ENCODE peak calls at places on chromosomes 3 and 15, in ten cellular contexts. T, Z, Q, O, B, H, U, S, N and L are unnamed samples.

GRCh38 chr3:44989636-44990373 is 13.8 kb downstream of the EXOSC7 start:
- DNase-seq in T (no peak), Z (no peak), Q (no peak), O (no peak), B (no peak), H (no peak), U (no peak), S (no peak), N (no peak), L (no peak)

GRCh38 chr3:22039156-22039555 is 288.1 kb upstream of the ZNF385D start:
- DNase-seq in T (no peak), Z (no peak), Q (no peak), O (no peak), B (no peak), H (no peak), U (no peak), S (no peak), N (no peak), L (no peak)

GRCh38 chr15:71103102-71103676 is 12.1 kb upstream of the THSD4 start:
- DNase-seq in T (peak; percentile 30), Z (no peak), Q (peak; percentile 34), O (no peak), B (no peak), H (no peak), U (peak; percentile 74), S (peak; percentile 18), N (peak; percentile 38), L (peak; percentile 44)

GRCh38 chr15:61499371-61499770 is 270.3 kb upstream of the RORA start:
- DNase-seq in T (no peak), Z (no peak), Q (no peak), O (no peak), B (peak; percentile 5), H (no peak), U (no peak), S (no peak), N (no peak), L (peak; percentile 15)

GRCh38 chr15:87604857-87605446 is 651.6 kb downstream of the NTRK3 start:
- DNase-seq in T (no peak), Z (no peak), Q (peak; percentile 54), O (peak; percentile 21), B (no peak), H (no peak), U (peak; percentile 42), S (no peak), N (no peak), L (no peak)

GRCh38 chr3:48434591-48435222 is 4.8 kb upstream of the PLXNB1 start:
- DNase-seq in T (no peak), Z (peak; percentile 66), Q (no peak), O (no peak), B (no peak), H (peak; percentile 77), U (no peak), S (no peak), N (no peak), L (peak; percentile 39)

GRCh38 chr3:162960269-162960668 is 1463.7 kb downstream of the OTOL1 start:
- DNase-seq in T (no peak), Z (no peak), Q (no peak), O (no peak), B (no peak), H (no peak), U (no peak), S (no peak), N (no peak), L (no peak)

GRCh38 chr3:21944251-21944650 is 193.2 kb upstream of the ZNF385D start:
- DNase-seq in T (no peak), Z (no peak), Q (no peak), O (no peak), B (peak; percentile 40), H (no peak), U (peak; percentile 28), S (no peak), N (no peak), L (no peak)

GRCh38 chr3:64801856-64802255 is 114.1 kb upstream of the ADAMTS9 start:
- DNase-seq in T (no peak), Z (no peak), Q (no peak), O (no peak), B (no peak), H (no peak), U (no peak), S (no peak), N (peak; percentile 7), L (no peak)

GRCh38 chr3:141950572-141951493 is 74.4 kb downstream of the ATP1B3 start:
- DNase-seq in T (no peak), Z (no peak), Q (no peak), O (no peak), B (no peak), H (peak; percentile 19), U (no peak), S (no peak), N (no peak), L (no peak)

GRCh38 chr3:165346503-165346902 is 150.3 kb upstream of the SLITRK3 start:
- DNase-seq in T (no peak), Z (no peak), Q (no peak), O (no peak), B (no peak), H (no peak), U (no peak), S (no peak), N (no peak), L (no peak)

GRCh38 chr3:148711981-148712666 is 14.4 kb downstream of the AGTR1 start:
- DNase-seq in T (no peak), Z (no peak), Q (no peak), O (no peak), B (peak; percentile 21), H (no peak), U (peak; percentile 3), S (no peak), N (no peak), L (no peak)

GRCh38 chr3:72142028-72142427 is 357.1 kb upstream of the PROK2 start:
- DNase-seq in T (no peak), Z (no peak), Q (no peak), O (no peak), B (no peak), H (no peak), U (no peak), S (no peak), N (no peak), L (no peak)

GRCh38 chr15:83200162-83200561 is 7.5 kb downstream of the HDGFL3 start:
- DNase-seq in T (no peak), Z (no peak), Q (no peak), O (no peak), B (peak; percentile 80), H (no peak), U (peak; percentile 39), S (no peak), N (no peak), L (no peak)

GRCh38 chr15:31489281-31489680 is 162.6 kb downstream of the KLF13 start:
- DNase-seq in T (no peak), Z (peak; percentile 41), Q (no peak), O (no peak), B (no peak), H (no peak), U (no peak), S (no peak), N (no peak), L (no peak)

GRCh38 chr15:31488437-31489204 is 162.0 kb downstream of the KLF13 start:
- DNase-seq in T (peak; percentile 72), Z (peak; percentile 75), Q (peak; percentile 87), O (peak; percentile 97), B (peak; percentile 81), H (peak; percentile 82), U (peak; percentile 94), S (peak; percentile 60), N (peak; percentile 81), L (peak; percentile 59)

GRCh38 chr15:31487811-31488436 is 161.3 kb downstream of the KLF13 start:
- DNase-seq in T (no peak), Z (peak; percentile 57), Q (no peak), O (no peak), B (peak; percentile 6), H (no peak), U (peak; percentile 18), S (peak; percentile 40), N (no peak), L (no peak)

GRCh38 chr15:31486906-31487695 is 160.5 kb downstream of the KLF13 start:
- DNase-seq in T (no peak), Z (peak; percentile 60), Q (no peak), O (no peak), B (no peak), H (no peak), U (no peak), S (no peak), N (no peak), L (no peak)

GRCh38 chr15:31489801-31490646 is 163.4 kb downstream of the KLF13 start:
- DNase-seq in T (no peak), Z (peak; percentile 67), Q (peak; percentile 77), O (peak; percentile 87), B (peak; percentile 34), H (peak; percentile 81), U (peak; percentile 74), S (peak; percentile 45), N (peak; percentile 40), L (peak; percentile 28)
- TF ChIP-seq CTCF in T (peak; percentile 85), Z (peak; percentile 91), Q (peak; percentile 85), O (peak; percentile 82), B (peak; percentile 93), H (peak; percentile 87), U (peak; percentile 93), S (peak; percentile 84), N (peak; percentile 83), L (peak; percentile 82)

DNA sequence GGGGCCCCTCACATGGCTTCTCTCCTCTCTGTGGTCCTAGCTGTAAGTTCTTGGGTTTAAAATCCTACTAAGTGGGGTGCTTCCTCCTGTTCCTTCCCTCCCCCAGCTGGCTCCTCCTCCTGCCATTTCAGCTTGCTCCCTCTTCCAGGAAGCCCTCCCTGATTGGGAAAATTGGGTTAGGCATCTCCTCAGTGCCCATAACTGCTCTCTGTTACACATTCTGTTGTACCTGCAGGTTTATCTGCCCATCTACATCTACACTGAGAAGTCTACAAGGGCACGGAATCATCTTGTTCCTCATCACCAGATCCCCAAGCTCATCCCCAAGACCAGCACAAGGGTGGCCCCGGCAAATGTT is 4.0 kb downstream of the SEMA7A start:
- DNase-seq in T (no peak), Z (no peak), Q (no peak), O (no peak), B (no peak), H (no peak), U (no peak), S (no peak), N (no peak), L (no peak)
- H3K4me3 ChIP-seq in T (peak overlapping the region; percentile 92), Z (no peak overlapping the region), Q (no peak overlapping the region), O (no peak overlapping the region), B (peak overlapping the region; percentile 97), H (peak overlapping the region; percentile 82), U (no peak overlapping the region), S (no peak overlapping the region), N (no peak overlapping the region), L (no peak overlapping the region)

GRCh38 chr3:137121704-137122314 is 164.0 kb downstream of the IL20RB start:
- DNase-seq in T (peak; percentile 25), Z (no peak), Q (peak; percentile 68), O (no peak), B (peak; percentile 14), H (no peak), U (peak; percentile 51), S (peak; percentile 15), N (peak; percentile 30), L (peak; percentile 6)
- TF ChIP-seq CTCF in T (peak; percentile 87), Z (peak; percentile 49), Q (peak; percentile 62), O (peak; percentile 38), B (peak; percentile 56), H (peak; percentile 18), U (peak; percentile 76), S (no peak), N (peak; percentile 71), L (peak; percentile 12)

DNA sequence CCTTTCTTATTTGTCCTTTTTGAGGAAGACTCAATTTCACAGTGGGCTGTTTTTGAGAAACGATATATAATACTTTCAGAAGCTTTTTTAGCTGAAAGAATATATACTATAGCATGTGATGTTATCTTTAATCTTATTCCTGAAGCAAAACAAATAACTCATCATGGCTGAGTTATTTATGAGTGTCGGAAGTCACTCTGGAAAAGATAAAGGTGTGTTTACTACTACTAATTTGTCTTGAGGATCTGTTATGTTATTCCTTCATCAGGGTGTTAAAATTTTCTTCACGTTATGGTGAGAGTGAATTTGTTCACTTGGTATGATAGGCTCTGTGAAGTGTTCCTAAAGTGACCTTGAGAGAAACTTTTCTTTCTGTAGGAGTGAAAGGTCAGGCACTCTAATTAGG is 4.7 kb downstream of the TCF12 start:
- DNase-seq in T (no peak), Z (no peak), Q (no peak), O (no peak), B (no peak), H (no peak), U (no peak), S (no peak), N (peak; percentile 36), L (no peak)
- H3K4me3 ChIP-seq in T (no peak overlapping the region), Z (no peak overlapping the region), Q (no peak overlapping the region), O (no peak overlapping the region), B (no peak overlapping the region), H (no peak overlapping the region), U (no peak overlapping the region), S (no peak overlapping the region), N (no peak overlapping the region), L (no peak overlapping the region)